ENCODE peak calls at places on chromosome 15, in four cellular contexts. O is smooth muscle cell of the brain vasculature, A is NCI-H1105, Q is SW480. H is an unnamed sample.
A peak's percentile ranks its signal among the peaks of the same experiment; 100 is the strongest.

GRCh38 chr15:76299786-76300185 is 11.5 kb downstream of the ETFA start:
- DNase-seq in O (no peak), A (no peak), Q (no peak), H (no peak)

GRCh38 chr15:22811640-22812039 is 25.2 kb downstream of the NIPA1 start:
- DNase-seq in O (no peak), A (no peak), Q (peak; percentile 20), H (peak; percentile 14)

GRCh38 chr15:35101335-35101734 is 16.2 kb upstream of the NANOGP8 start:
- DNase-seq in O (no peak), A (no peak), Q (no peak), H (no peak)

GRCh38 chr15:79595995-79596622 is 164.0 kb downstream of the MINAR1 start:
- DNase-seq in O (peak; percentile 4), A (peak; percentile 64), Q (peak; percentile 83), H (peak; percentile 84)

GRCh38 chr15:99476413-99477222 is 89.2 kb upstream of the MEF2A start:
- DNase-seq in O (peak; percentile 80), A (no peak), Q (no peak), H (no peak)

GRCh38 chr15:88843334-88843733 is 40.1 kb downstream of the ACAN start:
- DNase-seq in O (no peak), A (no peak), Q (no peak), H (no peak)

GRCh38 chr15:23835944-23836343 is 148.8 kb upstream of the NDN start:
- DNase-seq in O (no peak), A (no peak), Q (no peak), H (no peak)

GRCh38 chr15:57319919-57320542 is 56.3 kb upstream of the CGNL1 start:
- DNase-seq in O (no peak), A (no peak), Q (no peak), H (no peak)

GRCh38 chr15:99104788-99105515 is at the start of gene SYNM:
- DNase-seq in O (no peak), A (peak; percentile 87), Q (peak; percentile 71), H (peak; percentile 67)

GRCh38 chr15:49982586-49982985 is 136.4 kb downstream of the ATP8B4 start:
- DNase-seq in O (no peak), A (no peak), Q (no peak), H (no peak)

GRCh38 chr15:80638553-80639167 is 56.5 kb upstream of the ABHD17C start:
- DNase-seq in O (no peak), A (no peak), Q (no peak), H (no peak)

GRCh38 chr15:89114974-89115373 is 26.7 kb downstream of the ABHD2 start:
- DNase-seq in O (no peak), A (peak; percentile 57), Q (peak; percentile 46), H (no peak)

GRCh38 chr15:65847977-65848376 is 21.3 kb upstream of the RAB11A start:
- DNase-seq in O (no peak), A (no peak), Q (no peak), H (no peak)

GRCh38 chr15:84947947-84948830 is 33.5 kb upstream of the PDE8A start:
- DNase-seq in O (peak; percentile 36), A (no peak), Q (no peak), H (peak; percentile 19)

GRCh38 chr15:90862964-90863721 is 5.2 kb upstream of the FURIN start:
- DNase-seq in O (no peak), A (no peak), Q (no peak), H (no peak)

GRCh38 chr15:34335176-34335575 is 2.4 kb downstream of the SLC12A6 start:
- DNase-seq in O (no peak), A (no peak), Q (no peak), H (no peak)

GRCh38 chr15:42084465-42085235 is 9.7 kb downstream of the PLA2G4D start:
- DNase-seq in O (peak; percentile 13), A (no peak), Q (peak; percentile 96), H (peak; percentile 78)

GRCh38 chr15:48433226-48433886 is 102.1 kb downstream of the DUT start:
- DNase-seq in O (no peak), A (no peak), Q (no peak), H (no peak)

GRCh38 chr15:77464129-77464865 is 43.6 kb downstream of the HMG20A start:
- DNase-seq in O (no peak), A (no peak), Q (no peak), H (no peak)

GRCh38 chr15:27124287-27124830 is 153.4 kb downstream of the GABRG3 start:
- DNase-seq in O (no peak), A (no peak), Q (no peak), H (no peak)

GRCh38 chr15:27762471-27762870 is 336.6 kb downstream of the OCA2 start:
- DNase-seq in O (no peak), A (no peak), Q (no peak), H (no peak)

GRCh38 chr15:85008474-85009260 is 27.0 kb downstream of the PDE8A start:
- DNase-seq in O (no peak), A (no peak), Q (no peak), H (no peak)

GRCh38 chr15:43702174-43702573 is 8.5 kb downstream of the CKMT1A start:
- DNase-seq in O (no peak), A (no peak), Q (no peak), H (no peak)

GRCh38 chr15:63223463-63223862 is 34.1 kb downstream of the RAB8B start:
- DNase-seq in O (no peak), A (no peak), Q (no peak), H (no peak)

GRCh38 chr15:73941449-73941848 is 15.2 kb downstream of the LOXL1 start:
- DNase-seq in O (no peak), A (no peak), Q (no peak), H (no peak)

GRCh38 chr15:81006124-81006523 is 5.4 kb downstream of the TLNRD1 start:
- DNase-seq in O (no peak), A (no peak), Q (no peak), H (no peak)

GRCh38 chr15:92118162-92118935 is 264.8 kb downstream of the SLCO3A1 start:
- DNase-seq in O (no peak), A (no peak), Q (no peak), H (no peak)

GRCh38 chr15:39924437-39924836 is 4.4 kb upstream of the GPR176 start:
- DNase-seq in O (no peak), A (no peak), Q (no peak), H (no peak)

GRCh38 chr15:73540161-73540560 is 93.0 kb downstream of the NPTN start:
- DNase-seq in O (no peak), A (no peak), Q (no peak), H (no peak)

GRCh38 chr15:90780916-90781315 is 63.8 kb downstream of the BLM start:
- DNase-seq in O (no peak), A (no peak), Q (no peak), H (no peak)

GRCh38 chr15:64566102-64566501 is 105.7 kb downstream of the ZNF609 start:
- DNase-seq in O (no peak), A (no peak), Q (no peak), H (no peak)

GRCh38 chr15:82043726-82044372 is 2.0 kb downstream of the MEX3B start:
- DNase-seq in O (no peak), A (no peak), Q (no peak), H (no peak)

GRCh38 chr15:67511606-67512005 is 9.3 kb upstream of the C15orf61 start:
- DNase-seq in O (no peak), A (no peak), Q (no peak), H (no peak)

GRCh38 chr15:79339588-79340314 is 28.8 kb downstream of the TMED3 start:
- DNase-seq in O (peak; percentile 41), A (peak; percentile 17), Q (peak; percentile 22), H (no peak)